ENCODE peak calls at places on chromosomes 7 and 10, in seven cellular contexts. One of them, this sample, is unnamed.
A peak's percentile ranks its signal among the peaks of the same experiment; 100 is the strongest.

GRCh38 chr10:123013456-123014419 is 4.9 kb downstream of the ACADSB start:
- DNase-seq in CD8-positive, alpha-beta T cell: no peak
- DNase-seq in gastrocnemius medialis: no peak
- DNase-seq in fibroblast of lung: no peak
- DNase-seq in vagina: no peak
- DNase-seq in CD8-positive, alpha-beta memory T cell: no peak
- DNase-seq in heart right ventricle: peak; percentile 17
- DNase-seq in this sample: no peak

GRCh38 chr10:42875792-42876191 is 93.2 kb downstream of the BMS1 start:
- DNase-seq in CD8-positive, alpha-beta T cell: peak; percentile 13
- DNase-seq in gastrocnemius medialis: no peak
- DNase-seq in fibroblast of lung: peak; percentile 20
- DNase-seq in vagina: peak; percentile 49
- DNase-seq in CD8-positive, alpha-beta memory T cell: no peak
- DNase-seq in heart right ventricle: no peak
- DNase-seq in this sample: no peak

GRCh38 chr10:85925201-85925750 is 441.3 kb downstream of the GRID1 start:
- DNase-seq in CD8-positive, alpha-beta T cell: no peak
- DNase-seq in gastrocnemius medialis: no peak
- DNase-seq in fibroblast of lung: no peak
- DNase-seq in vagina: peak; percentile 74
- DNase-seq in CD8-positive, alpha-beta memory T cell: no peak
- DNase-seq in heart right ventricle: no peak
- DNase-seq in this sample: no peak

GRCh38 chr10:45246522-45246921 is 68.9 kb downstream of the OR13A1 start:
- DNase-seq in CD8-positive, alpha-beta T cell: no peak
- DNase-seq in gastrocnemius medialis: no peak
- DNase-seq in fibroblast of lung: no peak
- DNase-seq in vagina: no peak
- DNase-seq in CD8-positive, alpha-beta memory T cell: no peak
- DNase-seq in heart right ventricle: no peak
- DNase-seq in this sample: no peak

GRCh38 chr10:34598972-34599371 is 216.1 kb downstream of the PARD3 start:
- DNase-seq in CD8-positive, alpha-beta T cell: no peak
- DNase-seq in gastrocnemius medialis: no peak
- DNase-seq in fibroblast of lung: peak; percentile 69
- DNase-seq in vagina: no peak
- DNase-seq in CD8-positive, alpha-beta memory T cell: no peak
- DNase-seq in heart right ventricle: no peak
- DNase-seq in this sample: no peak

GRCh38 chr10:13716161-13717071 is 129.7 kb downstream of the PRPF18 start:
- DNase-seq in CD8-positive, alpha-beta T cell: no peak
- DNase-seq in gastrocnemius medialis: no peak
- DNase-seq in fibroblast of lung: peak; percentile 88
- DNase-seq in vagina: no peak
- DNase-seq in CD8-positive, alpha-beta memory T cell: no peak
- DNase-seq in heart right ventricle: peak; percentile 56
- DNase-seq in this sample: no peak

GRCh38 chr10:10786334-10787090 is 231.2 kb upstream of the CELF2 start:
- DNase-seq in CD8-positive, alpha-beta T cell: no peak
- DNase-seq in gastrocnemius medialis: no peak
- DNase-seq in fibroblast of lung: peak; percentile 71
- DNase-seq in vagina: no peak
- DNase-seq in CD8-positive, alpha-beta memory T cell: no peak
- DNase-seq in heart right ventricle: no peak
- DNase-seq in this sample: no peak

GRCh38 chr7:149296368-149296767 is 34.4 kb downstream of the ZNF783 start:
- DNase-seq in CD8-positive, alpha-beta T cell: peak; percentile 17
- DNase-seq in gastrocnemius medialis: no peak
- DNase-seq in fibroblast of lung: no peak
- DNase-seq in vagina: peak; percentile 79
- DNase-seq in CD8-positive, alpha-beta memory T cell: no peak
- DNase-seq in heart right ventricle: no peak
- DNase-seq in this sample: no peak

GRCh38 chr7:2666130-2666529 is 21.9 kb upstream of the AMZ1 start:
- DNase-seq in CD8-positive, alpha-beta T cell: no peak
- DNase-seq in gastrocnemius medialis: no peak
- DNase-seq in fibroblast of lung: no peak
- DNase-seq in vagina: no peak
- DNase-seq in CD8-positive, alpha-beta memory T cell: no peak
- DNase-seq in heart right ventricle: no peak
- DNase-seq in this sample: no peak

GRCh38 chr7:28958235-28958945 is at the start of gene TRIL:
- DNase-seq in CD8-positive, alpha-beta T cell: no peak
- DNase-seq in gastrocnemius medialis: peak; percentile 35
- DNase-seq in fibroblast of lung: peak; percentile 77
- DNase-seq in vagina: no peak
- DNase-seq in CD8-positive, alpha-beta memory T cell: no peak
- DNase-seq in heart right ventricle: peak; percentile 89
- DNase-seq in this sample: peak; percentile 69

GRCh38 chr7:94414481-94414880 is 19.8 kb downstream of the COL1A2 start:
- DNase-seq in CD8-positive, alpha-beta T cell: no peak
- DNase-seq in gastrocnemius medialis: no peak
- DNase-seq in fibroblast of lung: peak; percentile 70
- DNase-seq in vagina: no peak
- DNase-seq in CD8-positive, alpha-beta memory T cell: no peak
- DNase-seq in heart right ventricle: no peak
- DNase-seq in this sample: no peak

GRCh38 chr10:133225707-133226191 is 4.3 kb upstream of the UTF1 start:
- DNase-seq in CD8-positive, alpha-beta T cell: no peak
- DNase-seq in gastrocnemius medialis: no peak
- DNase-seq in fibroblast of lung: no peak
- DNase-seq in vagina: no peak
- DNase-seq in CD8-positive, alpha-beta memory T cell: no peak
- DNase-seq in heart right ventricle: no peak
- DNase-seq in this sample: no peak
- H3K4me1 ChIP-seq in CD8-positive, alpha-beta T cell: no peaks in the 10 kb centered on the region
- H3K4me1 ChIP-seq in gastrocnemius medialis: no peaks in the 10 kb centered on the region
- H3K4me1 ChIP-seq in fibroblast of lung: no peaks in the 10 kb centered on the region
- H3K4me1 ChIP-seq in vagina: peaks cover 7% of the 10 kb centered on the region
- H3K4me1 ChIP-seq in CD8-positive, alpha-beta memory T cell: no peaks in the 10 kb centered on the region
- H3K4me1 ChIP-seq in heart right ventricle: no peaks in the 10 kb centered on the region
- H3K4me1 ChIP-seq in this sample: no peaks in the 10 kb centered on the region

DNA sequence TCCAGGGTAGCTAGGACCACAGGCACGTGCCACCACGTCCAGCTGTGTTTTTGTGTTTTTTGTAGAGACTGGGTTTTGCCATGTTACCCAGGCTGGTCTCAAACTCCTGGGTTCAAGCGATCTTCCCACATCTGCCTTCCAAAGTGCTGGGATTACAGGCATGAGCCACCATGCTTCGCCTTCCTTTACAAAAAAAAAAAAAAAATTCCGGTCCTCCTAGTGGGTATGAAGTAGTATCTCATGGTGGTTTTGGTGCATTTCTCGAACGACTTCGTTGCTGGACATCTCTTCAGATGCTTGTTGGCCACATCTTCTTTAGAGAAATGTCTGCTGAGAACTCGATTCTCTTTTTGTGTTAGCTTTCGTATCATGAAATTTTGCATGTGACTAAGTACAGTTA is 3.9 kb downstream of the PROSER2 start:
- DNase-seq in CD8-positive, alpha-beta T cell: no peak
- DNase-seq in gastrocnemius medialis: no peak
- DNase-seq in fibroblast of lung: no peak
- DNase-seq in vagina: no peak
- DNase-seq in CD8-positive, alpha-beta memory T cell: no peak
- DNase-seq in heart right ventricle: no peak
- DNase-seq in this sample: no peak
- H3K4me1 ChIP-seq in CD8-positive, alpha-beta T cell: no peaks in the 10 kb centered on the region
- H3K4me1 ChIP-seq in gastrocnemius medialis: no peaks in the 10 kb centered on the region
- H3K4me1 ChIP-seq in fibroblast of lung: no peaks in the 10 kb centered on the region
- H3K4me1 ChIP-seq in vagina: peaks cover 23% of the 10 kb centered on the region
- H3K4me1 ChIP-seq in CD8-positive, alpha-beta memory T cell: no peaks in the 10 kb centered on the region
- H3K4me1 ChIP-seq in heart right ventricle: no peaks in the 10 kb centered on the region
- H3K4me1 ChIP-seq in this sample: peaks cover 7% of the 10 kb centered on the region

GRCh38 chr10:73889014-73889413 is 14.7 kb upstream of the CAMK2G start:
- DNase-seq in CD8-positive, alpha-beta T cell: no peak
- DNase-seq in gastrocnemius medialis: peak; percentile 72
- DNase-seq in fibroblast of lung: peak; percentile 72
- DNase-seq in vagina: no peak
- DNase-seq in CD8-positive, alpha-beta memory T cell: no peak
- DNase-seq in heart right ventricle: peak; percentile 42
- DNase-seq in this sample: peak; percentile 74
- H3K4me1 ChIP-seq in CD8-positive, alpha-beta T cell: no peaks in the 10 kb centered on the region
- H3K4me1 ChIP-seq in gastrocnemius medialis: peaks cover 35% of the 10 kb centered on the region
- H3K4me1 ChIP-seq in fibroblast of lung: peaks cover 34% of the 10 kb centered on the region
- H3K4me1 ChIP-seq in vagina: peaks cover 50% of the 10 kb centered on the region
- H3K4me1 ChIP-seq in CD8-positive, alpha-beta memory T cell: no peaks in the 10 kb centered on the region
- H3K4me1 ChIP-seq in heart right ventricle: peaks cover 26% of the 10 kb centered on the region
- H3K4me1 ChIP-seq in this sample: peaks cover 4% of the 10 kb centered on the region

DNA sequence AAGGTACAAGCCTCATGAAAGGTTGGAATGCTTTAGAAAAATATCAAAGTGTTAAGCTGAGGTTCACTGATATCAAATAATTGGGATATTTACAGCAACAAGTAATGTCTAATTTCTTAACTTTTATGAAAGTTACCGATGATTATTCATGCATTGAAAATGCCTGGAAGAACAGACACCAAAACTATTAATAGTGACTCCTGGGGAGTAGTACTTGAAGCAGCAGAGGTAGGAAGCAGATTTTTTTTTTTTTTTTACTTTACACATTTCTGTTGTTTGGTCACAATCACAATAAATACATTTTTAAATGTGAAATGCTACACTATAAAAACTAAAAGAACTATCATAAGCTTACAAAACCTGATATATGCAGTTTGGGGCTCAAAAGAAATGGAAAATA is 70.5 kb upstream of the FGL2 start:
- DNase-seq in CD8-positive, alpha-beta T cell: no peak
- DNase-seq in gastrocnemius medialis: no peak
- DNase-seq in fibroblast of lung: no peak
- DNase-seq in vagina: no peak
- DNase-seq in CD8-positive, alpha-beta memory T cell: no peak
- DNase-seq in heart right ventricle: no peak
- DNase-seq in this sample: no peak
- H3K4me1 ChIP-seq in CD8-positive, alpha-beta T cell: no peaks in the 10 kb centered on the region
- H3K4me1 ChIP-seq in gastrocnemius medialis: no peaks in the 10 kb centered on the region
- H3K4me1 ChIP-seq in fibroblast of lung: peaks cover 4% of the 10 kb centered on the region
- H3K4me1 ChIP-seq in vagina: no peaks in the 10 kb centered on the region
- H3K4me1 ChIP-seq in CD8-positive, alpha-beta memory T cell: no peaks in the 10 kb centered on the region
- H3K4me1 ChIP-seq in heart right ventricle: no peaks in the 10 kb centered on the region
- H3K4me1 ChIP-seq in this sample: no peaks in the 10 kb centered on the region

DNA sequence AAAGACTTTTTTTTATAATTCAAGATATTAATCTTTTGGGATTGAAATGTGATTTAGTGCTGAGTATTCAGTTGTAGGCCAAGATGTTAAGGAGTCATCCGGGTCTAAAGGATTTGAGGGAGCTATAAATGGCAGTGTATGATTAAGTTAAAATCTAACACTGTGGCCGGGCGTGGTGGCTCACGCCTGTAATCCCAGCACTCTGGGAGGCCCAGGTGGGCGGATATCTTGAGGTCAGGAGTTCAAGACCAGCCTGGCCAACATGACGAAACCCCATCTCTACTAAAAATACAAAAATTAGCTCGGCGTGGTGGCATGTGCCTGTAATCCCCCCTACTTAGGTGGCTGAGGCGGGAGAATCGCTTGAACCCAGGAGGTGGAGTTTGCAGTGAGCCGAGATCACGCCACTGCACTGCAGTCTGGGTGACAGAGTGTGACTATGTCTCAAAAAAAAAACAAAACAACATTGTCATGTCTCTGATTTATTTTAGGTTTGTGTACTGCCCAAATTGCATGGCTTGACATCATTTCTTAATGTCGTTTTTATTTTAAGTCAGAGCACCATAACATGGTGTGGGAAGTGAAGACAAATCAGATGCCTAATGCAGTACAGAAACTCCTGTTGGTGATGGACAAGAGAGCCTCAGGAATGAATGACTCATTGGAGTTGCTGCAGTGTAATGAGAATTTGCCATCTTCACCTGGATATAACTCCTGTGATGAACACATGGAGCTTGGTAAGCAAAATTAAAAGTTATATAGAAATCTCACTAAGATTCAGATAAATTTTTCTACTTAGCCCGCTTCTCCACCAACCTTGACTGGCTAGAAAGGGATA is 10.7 kb downstream of the HBP1 start:
- DNase-seq in CD8-positive, alpha-beta T cell: no peak
- DNase-seq in gastrocnemius medialis: no peak
- DNase-seq in fibroblast of lung: peak; percentile 29
- DNase-seq in vagina: no peak
- DNase-seq in CD8-positive, alpha-beta memory T cell: no peak
- DNase-seq in heart right ventricle: no peak
- DNase-seq in this sample: no peak
- H3K4me1 ChIP-seq in CD8-positive, alpha-beta T cell: peaks cover 42% of the 10 kb centered on the region
- H3K4me1 ChIP-seq in gastrocnemius medialis: peaks cover 46% of the 10 kb centered on the region
- H3K4me1 ChIP-seq in fibroblast of lung: peaks cover 3% of the 10 kb centered on the region
- H3K4me1 ChIP-seq in vagina: peaks cover 74% of the 10 kb centered on the region
- H3K4me1 ChIP-seq in CD8-positive, alpha-beta memory T cell: peaks cover 43% of the 10 kb centered on the region
- H3K4me1 ChIP-seq in heart right ventricle: no peaks in the 10 kb centered on the region
- H3K4me1 ChIP-seq in this sample: peaks cover 21% of the 10 kb centered on the region

GRCh38 chr10:78436223-78436575 is 402.5 kb downstream of the RPS24 start:
- DNase-seq in CD8-positive, alpha-beta T cell: no peak
- DNase-seq in gastrocnemius medialis: no peak
- DNase-seq in fibroblast of lung: no peak
- DNase-seq in vagina: no peak
- DNase-seq in CD8-positive, alpha-beta memory T cell: no peak
- DNase-seq in heart right ventricle: no peak
- DNase-seq in this sample: no peak
- H3K4me1 ChIP-seq in CD8-positive, alpha-beta T cell: no peaks in the 10 kb centered on the region
- H3K4me1 ChIP-seq in gastrocnemius medialis: no peaks in the 10 kb centered on the region
- H3K4me1 ChIP-seq in fibroblast of lung: no peaks in the 10 kb centered on the region
- H3K4me1 ChIP-seq in vagina: peaks cover 13% of the 10 kb centered on the region
- H3K4me1 ChIP-seq in CD8-positive, alpha-beta memory T cell: no peaks in the 10 kb centered on the region
- H3K4me1 ChIP-seq in heart right ventricle: peaks cover 11% of the 10 kb centered on the region
- H3K4me1 ChIP-seq in this sample: no peaks in the 10 kb centered on the region

GRCh38 chr10:25080880-25081581 is 64.6 kb downstream of the THNSL1 start:
- DNase-seq in CD8-positive, alpha-beta T cell: peak; percentile 72
- DNase-seq in gastrocnemius medialis: peak; percentile 71
- DNase-seq in fibroblast of lung: peak; percentile 87
- DNase-seq in vagina: no peak
- DNase-seq in CD8-positive, alpha-beta memory T cell: peak; percentile 40
- DNase-seq in heart right ventricle: peak; percentile 66
- DNase-seq in this sample: peak; percentile 59
- H3K4me1 ChIP-seq in CD8-positive, alpha-beta T cell: no peaks in the 10 kb centered on the region
- H3K4me1 ChIP-seq in gastrocnemius medialis: no peaks in the 10 kb centered on the region
- H3K4me1 ChIP-seq in fibroblast of lung: no peaks in the 10 kb centered on the region
- H3K4me1 ChIP-seq in vagina: no peaks in the 10 kb centered on the region
- H3K4me1 ChIP-seq in CD8-positive, alpha-beta memory T cell: no peaks in the 10 kb centered on the region
- H3K4me1 ChIP-seq in heart right ventricle: no peaks in the 10 kb centered on the region
- H3K4me1 ChIP-seq in this sample: peaks cover 15% of the 10 kb centered on the region

GRCh38 chr7:83836028-83836427 is 187.1 kb upstream of the SEMA3E start:
- DNase-seq in CD8-positive, alpha-beta T cell: no peak
- DNase-seq in gastrocnemius medialis: no peak
- DNase-seq in fibroblast of lung: no peak
- DNase-seq in vagina: no peak
- DNase-seq in CD8-positive, alpha-beta memory T cell: no peak
- DNase-seq in heart right ventricle: no peak
- DNase-seq in this sample: no peak
- H3K4me1 ChIP-seq in CD8-positive, alpha-beta T cell: no peaks in the 10 kb centered on the region
- H3K4me1 ChIP-seq in gastrocnemius medialis: no peaks in the 10 kb centered on the region
- H3K4me1 ChIP-seq in fibroblast of lung: no peaks in the 10 kb centered on the region
- H3K4me1 ChIP-seq in vagina: no peaks in the 10 kb centered on the region
- H3K4me1 ChIP-seq in CD8-positive, alpha-beta memory T cell: no peaks in the 10 kb centered on the region
- H3K4me1 ChIP-seq in heart right ventricle: no peaks in the 10 kb centered on the region
- H3K4me1 ChIP-seq in this sample: no peaks in the 10 kb centered on the region

GRCh38 chr7:150974468-150975391 is 3.4 kb downstream of the KCNH2 start:
- DNase-seq in CD8-positive, alpha-beta T cell: peak; percentile 89
- DNase-seq in gastrocnemius medialis: no peak
- DNase-seq in fibroblast of lung: peak; percentile 28
- DNase-seq in vagina: no peak
- DNase-seq in CD8-positive, alpha-beta memory T cell: peak; percentile 82
- DNase-seq in heart right ventricle: peak; percentile 74
- DNase-seq in this sample: peak; percentile 85
- H3K4me1 ChIP-seq in CD8-positive, alpha-beta T cell: peaks cover 43% of the 10 kb centered on the region
- H3K4me1 ChIP-seq in gastrocnemius medialis: peaks cover 26% of the 10 kb centered on the region
- H3K4me1 ChIP-seq in fibroblast of lung: no peaks in the 10 kb centered on the region
- H3K4me1 ChIP-seq in vagina: peaks cover 38% of the 10 kb centered on the region
- H3K4me1 ChIP-seq in CD8-positive, alpha-beta memory T cell: peaks cover 45% of the 10 kb centered on the region
- H3K4me1 ChIP-seq in heart right ventricle: peaks cover 30% of the 10 kb centered on the region
- H3K4me1 ChIP-seq in this sample: peaks cover 17% of the 10 kb centered on the region

This sample was measured in mucosa of descending colon.